ENCODE peak calls at places on chromosomes 7 and 10, in ten cellular contexts. One of them, this sample, is unnamed.

GRCh38 chr7:44057849-44058758 is 7.3 kb downstream of the PGAM2 start:
- DNase-seq in brain microvascular endothelial cell: no peak
- DNase-seq in tibial nerve: no peak
- DNase-seq in A549: no peak
- DNase-seq in left ventricle myocardium inferior: peak
- DNase-seq in RWPE2: no peak
- DNase-seq in fibroblast of lung: no peak
- DNase-seq in endothelial cell: no peak
- DNase-seq in psoas muscle: no peak
- DNase-seq in chondrocyte: peak
- DNase-seq in this sample: peak

GRCh38 chr10:1063232-1063862 is 7.2 kb downstream of the WDR37 start:
- DNase-seq in tibial nerve: no peak
- DNase-seq in chondrocyte: no peak
- DNase-seq in A549: no peak
- DNase-seq in brain microvascular endothelial cell: no peak
- DNase-seq in fibroblast of lung: no peak
- DNase-seq in RWPE2: no peak
- DNase-seq in left ventricle myocardium inferior: no peak
- DNase-seq in endothelial cell: no peak
- DNase-seq in psoas muscle: no peak
- DNase-seq in this sample: peak

GRCh38 chr10:105952153-105952552 is 1212.4 kb downstream of the SORCS1 start:
- DNase-seq in chondrocyte: no peak
- DNase-seq in fibroblast of lung: peak
- DNase-seq in RWPE2: no peak
- DNase-seq in tibial nerve: no peak
- DNase-seq in A549: no peak
- DNase-seq in endothelial cell: peak
- DNase-seq in left ventricle myocardium inferior: no peak
- DNase-seq in psoas muscle: no peak
- DNase-seq in brain microvascular endothelial cell: peak
- DNase-seq in this sample: no peak

GRCh38 chr10:84654671-84655070 is 326.3 kb downstream of the CCSER2 start:
- DNase-seq in RWPE2: no peak
- DNase-seq in A549: no peak
- DNase-seq in psoas muscle: no peak
- DNase-seq in chondrocyte: no peak
- DNase-seq in left ventricle myocardium inferior: no peak
- DNase-seq in brain microvascular endothelial cell: no peak
- DNase-seq in tibial nerve: no peak
- DNase-seq in endothelial cell: no peak
- DNase-seq in fibroblast of lung: no peak
- DNase-seq in this sample: no peak

GRCh38 chr10:17249820-17250219 is 21.8 kb downstream of the VIM start:
- DNase-seq in tibial nerve: no peak
- DNase-seq in brain microvascular endothelial cell: no peak
- DNase-seq in left ventricle myocardium inferior: no peak
- DNase-seq in RWPE2: no peak
- DNase-seq in A549: no peak
- DNase-seq in fibroblast of lung: peak
- DNase-seq in psoas muscle: no peak
- DNase-seq in endothelial cell: no peak
- DNase-seq in chondrocyte: no peak
- DNase-seq in this sample: no peak

GRCh38 chr10:102517553-102517952 is 13.8 kb downstream of the SUFU start:
- DNase-seq in endothelial cell: no peak
- DNase-seq in RWPE2: no peak
- DNase-seq in chondrocyte: peak
- DNase-seq in tibial nerve: no peak
- DNase-seq in fibroblast of lung: no peak
- DNase-seq in left ventricle myocardium inferior: no peak
- DNase-seq in A549: no peak
- DNase-seq in brain microvascular endothelial cell: peak
- DNase-seq in psoas muscle: no peak
- DNase-seq in this sample: no peak

GRCh38 chr7:68868975-68869374 is 729.3 kb upstream of the AUTS2 start:
- DNase-seq in brain microvascular endothelial cell: no peak
- DNase-seq in endothelial cell: no peak
- DNase-seq in tibial nerve: no peak
- DNase-seq in psoas muscle: no peak
- DNase-seq in left ventricle myocardium inferior: no peak
- DNase-seq in fibroblast of lung: no peak
- DNase-seq in chondrocyte: no peak
- DNase-seq in A549: no peak
- DNase-seq in RWPE2: no peak
- DNase-seq in this sample: no peak

GRCh38 chr7:71739520-71740195 is 607.7 kb downstream of the GALNT17 start:
- DNase-seq in brain microvascular endothelial cell: no peak
- DNase-seq in fibroblast of lung: no peak
- DNase-seq in RWPE2: no peak
- DNase-seq in A549: no peak
- DNase-seq in chondrocyte: no peak
- DNase-seq in left ventricle myocardium inferior: no peak
- DNase-seq in tibial nerve: no peak
- DNase-seq in psoas muscle: no peak
- DNase-seq in endothelial cell: no peak
- DNase-seq in this sample: no peak

DNA sequence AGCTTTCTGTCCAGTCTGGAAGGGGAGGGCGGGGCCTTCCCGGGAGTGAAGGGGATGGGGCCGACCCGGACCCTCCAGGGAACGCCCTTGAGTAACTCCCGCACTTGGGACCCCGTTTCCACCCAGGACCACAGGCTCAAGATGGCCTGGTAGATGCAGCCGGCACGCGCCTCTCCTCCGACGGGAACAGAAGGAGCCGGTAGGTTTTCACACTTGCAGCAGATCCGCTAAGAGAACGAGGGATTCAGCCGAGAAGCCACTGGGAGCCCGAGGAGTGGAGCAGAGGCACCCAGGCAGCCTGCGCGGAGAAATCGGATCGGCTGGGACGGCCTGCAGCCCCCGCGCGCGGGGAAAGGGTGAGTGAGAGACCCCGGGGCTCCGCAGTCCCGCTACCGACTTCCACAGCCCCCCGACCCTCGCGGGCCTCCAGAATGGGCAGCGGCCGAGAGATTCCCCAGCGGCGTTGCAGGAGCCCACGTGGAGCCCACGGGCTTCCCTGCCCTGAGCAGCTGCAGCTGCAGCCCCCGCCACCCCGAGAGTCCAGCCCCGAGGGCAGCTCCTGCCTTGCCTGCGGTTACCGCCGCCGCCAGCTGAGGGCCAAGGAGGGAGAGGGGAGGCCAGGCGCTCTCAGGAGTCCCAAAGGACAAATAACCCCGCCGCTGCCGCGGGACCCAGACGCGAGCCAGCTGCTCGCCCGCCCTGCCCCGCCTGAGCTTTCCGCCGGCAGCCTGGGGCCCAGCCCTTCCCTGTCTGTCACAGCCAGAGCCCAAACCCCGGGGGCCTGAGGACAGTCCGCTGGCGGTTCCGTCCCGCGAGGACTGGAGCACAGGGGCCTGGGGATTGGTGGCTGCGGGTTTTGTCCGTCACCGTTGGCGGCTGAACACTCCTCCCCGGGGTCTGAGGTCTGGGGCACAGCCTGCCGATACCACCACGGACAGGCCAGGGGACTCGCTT is 21.8 kb downstream of the IFT22 start:
- DNase-seq in brain microvascular endothelial cell: no peak
- DNase-seq in A549: no peak
- DNase-seq in chondrocyte: no peak
- DNase-seq in psoas muscle: no peak
- DNase-seq in left ventricle myocardium inferior: no peak
- DNase-seq in endothelial cell: peak
- DNase-seq in RWPE2: no peak
- DNase-seq in tibial nerve: no peak
- DNase-seq in fibroblast of lung: no peak
- DNase-seq in this sample: no peak
- TF ChIP-seq CTCF in brain microvascular endothelial cell: no peak
- TF ChIP-seq CTCF in A549: no peak
- TF ChIP-seq CTCF in chondrocyte: peak
- TF ChIP-seq CTCF in psoas muscle: no peak
- TF ChIP-seq CTCF in left ventricle myocardium inferior: no peak
- TF ChIP-seq CTCF in endothelial cell: no peak
- TF ChIP-seq CTCF in RWPE2: no peak
- TF ChIP-seq CTCF in tibial nerve: no peak
- TF ChIP-seq CTCF in fibroblast of lung: no peak
- TF ChIP-seq CTCF in this sample: no peak

DNA sequence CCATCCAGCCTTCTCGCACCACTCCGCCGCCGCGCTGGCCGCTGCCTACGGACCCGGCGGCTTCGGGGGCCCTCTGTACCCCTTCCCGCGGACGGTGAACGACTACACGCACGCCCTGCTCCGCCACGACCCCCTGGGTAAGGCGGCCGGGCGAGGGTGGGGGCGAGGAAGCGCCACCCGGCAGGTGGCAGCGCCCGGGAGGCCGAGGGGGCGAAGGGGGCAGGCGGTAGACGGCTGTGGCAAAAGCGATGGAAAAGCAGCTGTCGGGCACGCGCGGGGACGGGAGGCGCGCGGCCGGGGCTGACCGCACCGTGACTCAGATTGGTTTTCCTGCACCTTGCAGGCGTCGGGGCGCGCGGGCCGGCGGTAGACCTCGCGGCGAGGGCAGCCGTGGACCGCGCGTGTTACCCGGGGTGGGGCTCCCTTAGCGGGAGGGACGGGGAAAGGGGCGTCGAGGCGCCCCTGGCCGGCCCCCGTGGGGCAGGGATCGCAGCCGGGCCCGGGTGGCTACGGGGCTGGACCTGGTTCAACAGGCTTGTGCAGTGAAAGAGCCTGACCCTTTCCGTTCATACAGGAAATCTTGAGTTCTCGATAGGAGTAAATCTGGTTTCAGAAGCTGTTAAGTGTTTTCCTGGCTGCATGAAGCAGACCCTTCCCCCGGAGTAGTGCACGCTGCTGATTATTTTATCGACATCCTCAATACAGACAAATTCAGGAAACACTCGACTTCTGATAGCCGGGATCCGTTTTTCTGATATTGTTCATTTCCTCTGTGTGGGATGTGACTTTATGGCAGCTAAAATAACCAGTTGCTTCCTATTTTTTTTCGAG is 671 bp downstream of the HHEX start:
- DNase-seq in A549: peak
- DNase-seq in chondrocyte: no peak
- DNase-seq in fibroblast of lung: peak
- DNase-seq in tibial nerve: no peak
- DNase-seq in brain microvascular endothelial cell: peak
- DNase-seq in RWPE2: peak
- DNase-seq in left ventricle myocardium inferior: peak
- DNase-seq in psoas muscle: peak
- DNase-seq in endothelial cell: peak
- DNase-seq in this sample: peak
- TF ChIP-seq CTCF in A549: no peak
- TF ChIP-seq CTCF in chondrocyte: peak
- TF ChIP-seq CTCF in fibroblast of lung: no peak
- TF ChIP-seq CTCF in tibial nerve: no peak
- TF ChIP-seq CTCF in brain microvascular endothelial cell: no peak
- TF ChIP-seq CTCF in RWPE2: no peak
- TF ChIP-seq CTCF in left ventricle myocardium inferior: no peak
- TF ChIP-seq CTCF in psoas muscle: no peak
- TF ChIP-seq CTCF in endothelial cell: no peak
- TF ChIP-seq CTCF in this sample: no peak

GRCh38 chr7:21690717-21691116 is 147.9 kb downstream of the DNAH11 start:
- DNase-seq in fibroblast of lung: peak
- DNase-seq in psoas muscle: no peak
- DNase-seq in RWPE2: no peak
- DNase-seq in tibial nerve: no peak
- DNase-seq in endothelial cell: no peak
- DNase-seq in brain microvascular endothelial cell: no peak
- DNase-seq in chondrocyte: no peak
- DNase-seq in left ventricle myocardium inferior: no peak
- DNase-seq in A549: no peak
- DNase-seq in this sample: no peak
- TF ChIP-seq CTCF in fibroblast of lung: no peak
- TF ChIP-seq CTCF in psoas muscle: no peak
- TF ChIP-seq CTCF in RWPE2: peak
- TF ChIP-seq CTCF in tibial nerve: no peak
- TF ChIP-seq CTCF in endothelial cell: no peak
- TF ChIP-seq CTCF in brain microvascular endothelial cell: no peak
- TF ChIP-seq CTCF in chondrocyte: peak
- TF ChIP-seq CTCF in left ventricle myocardium inferior: peak
- TF ChIP-seq CTCF in A549: peak
- TF ChIP-seq CTCF in this sample: no peak

GRCh38 chr7:69912846-69913245 is 314.6 kb downstream of the AUTS2 start:
- DNase-seq in brain microvascular endothelial cell: no peak
- DNase-seq in RWPE2: no peak
- DNase-seq in fibroblast of lung: no peak
- DNase-seq in chondrocyte: no peak
- DNase-seq in endothelial cell: no peak
- DNase-seq in A549: no peak
- DNase-seq in psoas muscle: no peak
- DNase-seq in tibial nerve: no peak
- DNase-seq in left ventricle myocardium inferior: no peak
- DNase-seq in this sample: no peak
- TF ChIP-seq CTCF in brain microvascular endothelial cell: no peak
- TF ChIP-seq CTCF in RWPE2: no peak
- TF ChIP-seq CTCF in fibroblast of lung: no peak
- TF ChIP-seq CTCF in chondrocyte: no peak
- TF ChIP-seq CTCF in endothelial cell: no peak
- TF ChIP-seq CTCF in A549: no peak
- TF ChIP-seq CTCF in psoas muscle: no peak
- TF ChIP-seq CTCF in tibial nerve: no peak
- TF ChIP-seq CTCF in left ventricle myocardium inferior: no peak
- TF ChIP-seq CTCF in this sample: no peak

This sample was measured in activated CD8-positive, alpha-beta T cell treated with anti-CD3 and anti-CD28 coated beads for 36 hours.